ENCODE peak calls at places on chromosomes 16 and 17, in six cellular contexts. One of them, this sample, is unnamed.

GRCh38 chr17:50171371-50172071 is 5.7 kb downstream of the SGCA start:
- DNase-seq in foreskin fibroblast: no peak
- DNase-seq in testis: no peak
- DNase-seq in A673: no peak
- DNase-seq in left lung: no peak
- DNase-seq in cardiac muscle cell: no peak
- DNase-seq in this sample: no peak

GRCh38 chr17:76868669-76869208 is 535 bp downstream of the MGAT5B start:
- DNase-seq in foreskin fibroblast: no peak
- DNase-seq in testis: no peak
- DNase-seq in A673: no peak
- DNase-seq in left lung: no peak
- DNase-seq in cardiac muscle cell: no peak
- DNase-seq in this sample: no peak

GRCh38 chr16:64629622-64630021 is 492.2 kb downstream of the CDH11 start:
- DNase-seq in foreskin fibroblast: no peak
- DNase-seq in testis: no peak
- DNase-seq in A673: peak; percentile 30
- DNase-seq in left lung: no peak
- DNase-seq in cardiac muscle cell: no peak
- DNase-seq in this sample: no peak

GRCh38 chr17:16428098-16428882 is 12.9 kb downstream of the TRPV2 start:
- DNase-seq in foreskin fibroblast: peak; percentile 63
- DNase-seq in testis: peak; percentile 66
- DNase-seq in A673: peak; percentile 77
- DNase-seq in left lung: peak; percentile 64
- DNase-seq in cardiac muscle cell: peak; percentile 74
- DNase-seq in this sample: peak; percentile 80

GRCh38 chr16:15857779-15858560 is 1.1 kb upstream of the MYH11 start:
- DNase-seq in foreskin fibroblast: no peak
- DNase-seq in testis: peak; percentile 26
- DNase-seq in A673: no peak
- DNase-seq in left lung: no peak
- DNase-seq in cardiac muscle cell: peak; percentile 85
- DNase-seq in this sample: peak; percentile 9

GRCh38 chr16:2386990-2387389 is 42.3 kb upstream of the CCNF start:
- DNase-seq in foreskin fibroblast: no peak
- DNase-seq in testis: no peak
- DNase-seq in A673: no peak
- DNase-seq in left lung: no peak
- DNase-seq in cardiac muscle cell: no peak
- DNase-seq in this sample: peak; percentile 25

GRCh38 chr16:30565526-30565925 is 6.0 kb downstream of the ZNF688 start:
- DNase-seq in foreskin fibroblast: no peak
- DNase-seq in testis: no peak
- DNase-seq in A673: no peak
- DNase-seq in left lung: no peak
- DNase-seq in cardiac muscle cell: no peak
- DNase-seq in this sample: peak; percentile 82

GRCh38 chr16:53899471-53899870 is 195.5 kb downstream of the FTO start:
- DNase-seq in foreskin fibroblast: no peak
- DNase-seq in testis: no peak
- DNase-seq in A673: peak; percentile 65
- DNase-seq in left lung: no peak
- DNase-seq in cardiac muscle cell: no peak
- DNase-seq in this sample: no peak

GRCh38 chr17:13634001-13634400 is 32.3 kb upstream of the HS3ST3A1 start:
- DNase-seq in foreskin fibroblast: no peak
- DNase-seq in testis: no peak
- DNase-seq in A673: no peak
- DNase-seq in left lung: no peak
- DNase-seq in cardiac muscle cell: no peak
- DNase-seq in this sample: no peak

GRCh38 chr17:20784100-20784665 is 204.7 kb downstream of the CDRT15L2 start:
- DNase-seq in foreskin fibroblast: no peak
- DNase-seq in testis: no peak
- DNase-seq in A673: no peak
- DNase-seq in left lung: no peak
- DNase-seq in cardiac muscle cell: no peak
- DNase-seq in this sample: no peak

GRCh38 chr16:84199097-84199496 is 8.1 kb downstream of the ADAD2 start:
- DNase-seq in foreskin fibroblast: no peak
- DNase-seq in testis: no peak
- DNase-seq in A673: no peak
- DNase-seq in left lung: no peak
- DNase-seq in cardiac muscle cell: no peak
- DNase-seq in this sample: peak; percentile 14

GRCh38 chr17:65220732-65221131 is 83.6 kb downstream of the RGS9 start:
- DNase-seq in foreskin fibroblast: no peak
- DNase-seq in testis: no peak
- DNase-seq in A673: no peak
- DNase-seq in left lung: no peak
- DNase-seq in cardiac muscle cell: no peak
- DNase-seq in this sample: no peak

DNA sequence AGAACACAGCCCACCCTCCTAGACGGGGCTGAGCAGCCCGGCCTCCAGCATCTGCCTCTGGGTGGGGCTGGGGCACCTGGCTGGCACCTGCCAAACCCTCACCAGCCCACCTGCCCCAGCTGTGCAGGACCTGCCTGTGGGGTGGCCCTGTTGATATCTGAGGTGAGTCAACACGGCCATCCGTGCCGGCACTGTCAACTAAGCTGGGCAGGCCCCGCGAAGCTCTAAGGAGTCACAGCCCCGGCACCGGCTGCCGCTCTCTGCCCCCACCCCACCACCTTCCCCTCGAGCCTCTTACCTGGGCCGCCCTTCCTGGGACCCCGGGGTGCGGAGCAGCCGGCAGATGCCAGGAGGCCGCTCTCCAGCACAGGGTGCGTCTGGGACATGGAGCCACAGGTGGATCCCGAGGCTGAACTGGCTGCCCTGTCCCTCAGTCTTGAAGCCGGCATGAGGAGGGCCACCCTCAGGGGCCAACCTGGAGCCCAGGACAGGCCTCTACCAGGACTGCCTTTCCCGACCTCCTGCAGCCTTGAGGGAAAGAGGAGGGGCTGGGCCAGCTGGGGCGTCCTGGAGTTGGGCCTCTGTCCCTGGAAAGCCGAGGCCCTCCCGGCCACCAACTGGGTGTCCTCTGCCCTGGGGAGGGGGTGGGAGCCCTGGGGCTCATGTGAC is 514 bp downstream of the CBFA2T3 start:
- DNase-seq in foreskin fibroblast: no peak
- DNase-seq in testis: no peak
- DNase-seq in A673: no peak
- DNase-seq in left lung: no peak
- DNase-seq in cardiac muscle cell: no peak
- DNase-seq in this sample: no peak
- H3K4me3 ChIP-seq in foreskin fibroblast: no peak overlapping the region
- H3K4me3 ChIP-seq in testis: no peak overlapping the region
- H3K4me3 ChIP-seq in A673: no peak overlapping the region
- H3K4me3 ChIP-seq in left lung: no peak overlapping the region
- H3K4me3 ChIP-seq in cardiac muscle cell: no peak overlapping the region
- H3K4me3 ChIP-seq in this sample: no peak overlapping the region

GRCh38 chr16:11672206-11673090 is 4.2 kb downstream of the SNN start:
- DNase-seq in foreskin fibroblast: no peak
- DNase-seq in testis: no peak
- DNase-seq in A673: no peak
- DNase-seq in left lung: no peak
- DNase-seq in cardiac muscle cell: no peak
- DNase-seq in this sample: no peak

GRCh38 chr16:11674818-11675560 is 6.7 kb downstream of the SNN start:
- DNase-seq in foreskin fibroblast: no peak
- DNase-seq in testis: no peak
- DNase-seq in A673: peak; percentile 33
- DNase-seq in left lung: no peak
- DNase-seq in cardiac muscle cell: no peak
- DNase-seq in this sample: no peak

GRCh38 chr16:11675561-11676511 is 7.6 kb downstream of the SNN start:
- DNase-seq in foreskin fibroblast: no peak
- DNase-seq in testis: no peak
- DNase-seq in A673: no peak
- DNase-seq in left lung: no peak
- DNase-seq in cardiac muscle cell: no peak
- DNase-seq in this sample: peak; percentile 34

GRCh38 chr16:11673091-11674000 is 5.1 kb downstream of the SNN start:
- DNase-seq in foreskin fibroblast: no peak
- DNase-seq in testis: no peak
- DNase-seq in A673: no peak
- DNase-seq in left lung: no peak
- DNase-seq in cardiac muscle cell: no peak
- DNase-seq in this sample: no peak

GRCh38 chr16:11674001-11674817 is 6.0 kb downstream of the SNN start:
- DNase-seq in foreskin fibroblast: no peak
- DNase-seq in testis: no peak
- DNase-seq in A673: no peak
- DNase-seq in left lung: no peak
- DNase-seq in cardiac muscle cell: no peak
- DNase-seq in this sample: no peak
- TF ChIP-seq CTCF in foreskin fibroblast: no peak
- TF ChIP-seq CTCF in testis: no peak
- TF ChIP-seq CTCF in A673: no peak
- TF ChIP-seq CTCF in left lung: no peak
- TF ChIP-seq CTCF in cardiac muscle cell: no peak
- TF ChIP-seq CTCF in this sample: no peak

DNA sequence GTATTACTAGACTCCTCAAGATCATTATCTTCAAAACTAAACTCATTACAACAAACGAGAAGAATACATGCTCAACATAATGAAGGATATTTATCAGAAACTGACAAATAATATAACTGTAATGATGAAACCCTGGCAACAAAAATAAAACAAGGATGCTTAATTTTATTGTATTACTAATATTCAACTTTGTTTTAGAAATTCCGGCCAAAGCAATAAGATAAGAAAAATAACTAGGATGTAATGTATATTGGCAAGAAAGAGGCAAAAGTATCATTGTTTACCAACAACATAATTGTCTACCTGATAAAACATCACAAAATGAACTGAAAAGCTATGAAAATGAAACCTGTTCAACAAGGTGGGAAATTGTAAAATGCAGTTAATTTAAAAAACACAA is 588.3 kb upstream of the ZFHX3 start:
- DNase-seq in foreskin fibroblast: no peak
- DNase-seq in testis: no peak
- DNase-seq in A673: no peak
- DNase-seq in left lung: no peak
- DNase-seq in cardiac muscle cell: no peak
- DNase-seq in this sample: no peak
- H3K4me3 ChIP-seq in foreskin fibroblast: no peak overlapping the region
- H3K4me3 ChIP-seq in testis: no peak overlapping the region
- H3K4me3 ChIP-seq in A673: no peak overlapping the region
- H3K4me3 ChIP-seq in left lung: no peak overlapping the region
- H3K4me3 ChIP-seq in cardiac muscle cell: no peak overlapping the region
- H3K4me3 ChIP-seq in this sample: no peak overlapping the region

GRCh38 chr16:27273670-27274522 is 5.3 kb upstream of the NSMCE1 start:
- DNase-seq in foreskin fibroblast: peak; percentile 58
- DNase-seq in testis: no peak
- DNase-seq in A673: no peak
- DNase-seq in left lung: no peak
- DNase-seq in cardiac muscle cell: no peak
- DNase-seq in this sample: no peak
- TF ChIP-seq CTCF in foreskin fibroblast: no peak
- TF ChIP-seq CTCF in testis: no peak
- TF ChIP-seq CTCF in A673: no peak
- TF ChIP-seq CTCF in left lung: no peak
- TF ChIP-seq CTCF in cardiac muscle cell: no peak
- TF ChIP-seq CTCF in this sample: no peak

GRCh38 chr16:74813109-74813641 is 38.6 kb upstream of the FA2H start:
- DNase-seq in foreskin fibroblast: peak; percentile 45
- DNase-seq in testis: peak; percentile 87
- DNase-seq in A673: peak; percentile 78
- DNase-seq in left lung: peak; percentile 76
- DNase-seq in cardiac muscle cell: peak; percentile 91
- DNase-seq in this sample: peak; percentile 91
- H3K4me3 ChIP-seq in foreskin fibroblast: no peak overlapping the region
- H3K4me3 ChIP-seq in testis: no peak overlapping the region
- H3K4me3 ChIP-seq in A673: no peak overlapping the region
- H3K4me3 ChIP-seq in left lung: no peak overlapping the region
- H3K4me3 ChIP-seq in cardiac muscle cell: no peak overlapping the region
- H3K4me3 ChIP-seq in this sample: no peak overlapping the region

GRCh38 chr17:17718251-17718650 is 37.0 kb downstream of the RAI1 start:
- DNase-seq in foreskin fibroblast: no peak
- DNase-seq in testis: no peak
- DNase-seq in A673: no peak
- DNase-seq in left lung: no peak
- DNase-seq in cardiac muscle cell: no peak
- DNase-seq in this sample: no peak
- TF ChIP-seq CTCF in foreskin fibroblast: no peak
- TF ChIP-seq CTCF in testis: no peak
- TF ChIP-seq CTCF in A673: no peak
- TF ChIP-seq CTCF in left lung: no peak
- TF ChIP-seq CTCF in cardiac muscle cell: no peak
- TF ChIP-seq CTCF in this sample: no peak

GRCh38 chr17:42404326-42405055 is 16.2 kb upstream of the STAT3 start:
- DNase-seq in foreskin fibroblast: no peak
- DNase-seq in testis: no peak
- DNase-seq in A673: no peak
- DNase-seq in left lung: no peak
- DNase-seq in cardiac muscle cell: no peak
- DNase-seq in this sample: no peak

GRCh38 chr17:42405963-42406495 is 17.0 kb downstream of the CAVIN1 start:
- DNase-seq in foreskin fibroblast: peak; percentile 59
- DNase-seq in testis: peak; percentile 90
- DNase-seq in A673: peak; percentile 67
- DNase-seq in left lung: peak; percentile 78
- DNase-seq in cardiac muscle cell: peak; percentile 79
- DNase-seq in this sample: peak; percentile 91

GRCh38 chr17:42405076-42405475 is 16.8 kb upstream of the STAT3 start:
- DNase-seq in foreskin fibroblast: no peak
- DNase-seq in testis: no peak
- DNase-seq in A673: no peak
- DNase-seq in left lung: no peak
- DNase-seq in cardiac muscle cell: no peak
- DNase-seq in this sample: no peak

GRCh38 chr17:42402121-42402516 is 13.9 kb upstream of the STAT3 start:
- DNase-seq in foreskin fibroblast: no peak
- DNase-seq in testis: no peak
- DNase-seq in A673: no peak
- DNase-seq in left lung: no peak
- DNase-seq in cardiac muscle cell: no peak
- DNase-seq in this sample: no peak

GRCh38 chr17:42403150-42403549 is 14.9 kb upstream of the STAT3 start:
- DNase-seq in foreskin fibroblast: no peak
- DNase-seq in testis: no peak
- DNase-seq in A673: peak; percentile 15
- DNase-seq in left lung: no peak
- DNase-seq in cardiac muscle cell: peak; percentile 49
- DNase-seq in this sample: peak; percentile 78
- H3K4me3 ChIP-seq in foreskin fibroblast: no peak overlapping the region
- H3K4me3 ChIP-seq in testis: no peak overlapping the region
- H3K4me3 ChIP-seq in A673: no peak overlapping the region
- H3K4me3 ChIP-seq in left lung: no peak overlapping the region
- H3K4me3 ChIP-seq in cardiac muscle cell: no peak overlapping the region
- H3K4me3 ChIP-seq in this sample: no peak overlapping the region

DNA sequence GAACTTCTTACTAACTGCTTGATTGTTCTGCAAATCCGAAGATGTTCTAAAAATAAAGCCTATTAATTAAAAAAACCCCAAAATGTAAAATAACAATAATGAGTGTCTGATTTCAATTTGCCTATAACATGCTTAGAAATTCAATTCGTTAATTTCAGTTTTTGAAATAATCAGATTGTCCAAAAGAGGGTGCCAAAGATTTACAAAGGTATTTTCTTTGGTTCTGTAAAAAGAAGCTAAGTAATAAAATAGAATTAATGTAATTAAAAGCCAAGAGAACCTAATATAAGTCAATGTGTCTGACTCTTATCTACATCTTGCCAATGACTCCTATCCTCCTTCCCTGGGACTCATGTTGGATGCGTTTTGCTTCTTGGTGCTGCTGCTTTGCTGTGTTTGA is 75.0 kb upstream of the CPHXL start:
- DNase-seq in foreskin fibroblast: no peak
- DNase-seq in testis: no peak
- DNase-seq in A673: no peak
- DNase-seq in left lung: no peak
- DNase-seq in cardiac muscle cell: no peak
- DNase-seq in this sample: no peak
- TF ChIP-seq CTCF in foreskin fibroblast: no peak
- TF ChIP-seq CTCF in testis: no peak
- TF ChIP-seq CTCF in A673: peak; percentile 41
- TF ChIP-seq CTCF in left lung: no peak
- TF ChIP-seq CTCF in cardiac muscle cell: no peak
- TF ChIP-seq CTCF in this sample: no peak